ENCODE peak calls at places on chromosomes 11 and 22, in four cellular contexts. One of them, this sample, is unnamed.

GRCh38 chr11:47950396-47950795 is 30.0 kb upstream of the PTPRJ start:
- DNase-seq in activated naive CD4-positive, alpha-beta T cell: no peak
- DNase-seq in HT1080: no peak
- DNase-seq in AML-193: no peak
- DNase-seq in this sample: no peak

GRCh38 chr11:124793466-124794278 is 6.5 kb downstream of the MSANTD2 start:
- DNase-seq in HT1080: peak
- DNase-seq in AML-193: peak
- DNase-seq in activated naive CD4-positive, alpha-beta T cell: no peak
- DNase-seq in this sample: no peak

GRCh38 chr11:62233730-62234129 is 8.3 kb upstream of the SCGB1D2 start:
- DNase-seq in activated naive CD4-positive, alpha-beta T cell: no peak
- DNase-seq in HT1080: no peak
- DNase-seq in AML-193: no peak
- DNase-seq in this sample: no peak

GRCh38 chr11:131678658-131679340 is 308.4 kb downstream of the NTM start:
- DNase-seq in AML-193: no peak
- DNase-seq in HT1080: no peak
- DNase-seq in activated naive CD4-positive, alpha-beta T cell: no peak
- DNase-seq in this sample: no peak

GRCh38 chr11:68780829-68781228 is 29.5 kb upstream of the TESMIN start:
- DNase-seq in AML-193: no peak
- DNase-seq in activated naive CD4-positive, alpha-beta T cell: no peak
- DNase-seq in HT1080: no peak
- DNase-seq in this sample: no peak

GRCh38 chr22:38176170-38176741 is 5.4 kb downstream of the PLA2G6 start:
- DNase-seq in activated naive CD4-positive, alpha-beta T cell: no peak
- DNase-seq in AML-193: peak
- DNase-seq in HT1080: peak
- DNase-seq in this sample: peak

GRCh38 chr11:126718319-126718718 is 282.3 kb downstream of the KIRREL3 start:
- DNase-seq in activated naive CD4-positive, alpha-beta T cell: no peak
- DNase-seq in HT1080: peak
- DNase-seq in AML-193: no peak
- DNase-seq in this sample: no peak

GRCh38 chr11:129458756-129459535 is 83.3 kb downstream of the BARX2 start:
- DNase-seq in activated naive CD4-positive, alpha-beta T cell: no peak
- DNase-seq in HT1080: no peak
- DNase-seq in AML-193: no peak
- DNase-seq in this sample: peak

GRCh38 chr11:114058871-114059277 is 637 bp upstream of the ZBTB16 start:
- DNase-seq in AML-193: no peak
- DNase-seq in activated naive CD4-positive, alpha-beta T cell: no peak
- DNase-seq in HT1080: no peak
- DNase-seq in this sample: no peak

GRCh38 chr22:32996702-32997101 is 61.5 kb downstream of the SYN3 start:
- DNase-seq in AML-193: no peak
- DNase-seq in activated naive CD4-positive, alpha-beta T cell: no peak
- DNase-seq in HT1080: no peak
- DNase-seq in this sample: no peak

GRCh38 chr11:133961890-133962289 is 5.1 kb upstream of the IGSF9B start:
- DNase-seq in AML-193: no peak
- DNase-seq in HT1080: peak
- DNase-seq in activated naive CD4-positive, alpha-beta T cell: no peak
- DNase-seq in this sample: no peak

GRCh38 chr11:116984589-116984988 is 113.6 kb downstream of the SIK3 start:
- DNase-seq in activated naive CD4-positive, alpha-beta T cell: no peak
- DNase-seq in AML-193: peak
- DNase-seq in HT1080: peak
- DNase-seq in this sample: no peak

GRCh38 chr11:60835472-60835871 is 6.4 kb upstream of the CCDC86 start:
- DNase-seq in AML-193: no peak
- DNase-seq in HT1080: peak
- DNase-seq in activated naive CD4-positive, alpha-beta T cell: no peak
- DNase-seq in this sample: no peak

GRCh38 chr11:19889531-19889930 is 176.9 kb downstream of the NAV2 start:
- DNase-seq in HT1080: peak
- DNase-seq in activated naive CD4-positive, alpha-beta T cell: no peak
- DNase-seq in AML-193: no peak
- DNase-seq in this sample: no peak

GRCh38 chr11:110251837-110252236 is 44.6 kb downstream of the RDX start:
- DNase-seq in activated naive CD4-positive, alpha-beta T cell: no peak
- DNase-seq in HT1080: peak
- DNase-seq in AML-193: no peak
- DNase-seq in this sample: no peak